ENCODE peak calls at places on chromosome 16, in seven cellular contexts. U, W, F, I, T, Q and K are unnamed samples.

GRCh38 chr16:85573696-85574641 is 39.2 kb upstream of the GSE1 start:
- DNase-seq in T (no peak), F (no peak), U (peak), Q (no peak), I (peak), W (no peak), K (no peak)

GRCh38 chr16:22077700-22078313 is 14.5 kb upstream of the VWA3A start:
- DNase-seq in W (peak), F (peak), Q (peak), U (peak), T (no peak), I (peak), K (peak)

GRCh38 chr16:25177831-25178688 is 38.7 kb upstream of the AQP8 start:
- DNase-seq in F (no peak), U (peak), W (no peak), Q (peak), T (no peak), I (no peak), K (no peak)

GRCh38 chr16:2598133-2598641 is 60.4 kb downstream of the PDPK1 start:
- DNase-seq in U (no peak), W (no peak), I (no peak), F (no peak), T (no peak), Q (no peak), K (no peak)

GRCh38 chr16:66786551-66786950 is 14.8 kb downstream of the TERB1 start:
- DNase-seq in W (no peak), U (no peak), F (no peak), T (no peak), I (no peak), Q (no peak), K (no peak)

GRCh38 chr16:10984509-10984908 is 40.1 kb downstream of the CLEC16A start:
- DNase-seq in T (no peak), Q (no peak), W (no peak), F (no peak), U (peak), I (no peak), K (no peak)

GRCh38 chr16:86883583-86884188 is 305.3 kb downstream of the FOXL1 start:
- DNase-seq in T (no peak), U (no peak), I (no peak), Q (no peak), F (no peak), W (no peak), K (no peak)

GRCh38 chr16:46918905-46919792 is 35.0 kb downstream of the GPT2 start:
- DNase-seq in T (no peak), I (no peak), F (peak), Q (peak), U (no peak), W (no peak), K (no peak)

GRCh38 chr16:88999457-89000206 is 22.6 kb upstream of the CBFA2T3 start:
- DNase-seq in W (no peak), F (peak), U (no peak), T (no peak), I (no peak), Q (no peak), K (no peak)

GRCh38 chr16:24972608-24973220 is 42.5 kb downstream of the ARHGAP17 start:
- DNase-seq in U (no peak), T (no peak), I (no peak), W (no peak), F (peak), Q (no peak), K (no peak)

GRCh38 chr16:1542166-1542500 is 8.7 kb downstream of the TMEM204 start:
- DNase-seq in U (no peak), T (no peak), W (no peak), Q (no peak), I (no peak), F (no peak), K (no peak)

GRCh38 chr16:53061701-53062159 is 6.9 kb downstream of the CHD9 start:
- DNase-seq in F (peak), T (no peak), W (no peak), I (no peak), Q (peak), U (no peak), K (no peak)

GRCh38 chr16:85659336-85659735 is 29.4 kb downstream of the GINS2 start:
- DNase-seq in Q (no peak), I (peak), F (no peak), T (no peak), U (no peak), W (no peak), K (no peak)

GRCh38 chr16:50845296-50845695 is 103.4 kb downstream of the CYLD start:
- DNase-seq in T (no peak), I (no peak), W (no peak), F (no peak), U (no peak), Q (no peak), K (no peak)

GRCh38 chr16:66399031-66399430 is 28.1 kb upstream of the BEAN1 start:
- DNase-seq in W (no peak), F (no peak), U (no peak), Q (no peak), T (no peak), I (no peak), K (no peak)

GRCh38 chr16:85917012-85917411 is 18.1 kb downstream of the IRF8 start:
- DNase-seq in U (no peak), F (no peak), I (no peak), T (no peak), W (no peak), Q (no peak), K (no peak)

GRCh38 chr16:85471469-85472431 is 141.4 kb upstream of the GSE1 start:
- DNase-seq in W (no peak), U (no peak), T (no peak), F (peak), I (no peak), Q (peak), K (no peak)

GRCh38 chr16:55263271-55264250 is 60.4 kb upstream of the IRX6 start:
- DNase-seq in U (no peak), I (peak), T (no peak), Q (no peak), F (no peak), W (no peak), K (no peak)

GRCh38 chr16:11386791-11387546 is 41.7 kb downstream of the RMI2 start:
- DNase-seq in U (peak), W (no peak), I (no peak), Q (no peak), T (no peak), F (peak), K (peak)

GRCh38 chr16:88378836-88379693 is 3.7 kb upstream of the ZNF469 start:
- DNase-seq in W (no peak), F (no peak), Q (no peak), T (no peak), I (no peak), U (no peak), K (no peak)

GRCh38 chr16:89711601-89712475 is 8.9 kb downstream of the VPS9D1 start:
- DNase-seq in Q (peak), T (no peak), F (peak), I (no peak), U (peak), W (peak), K (no peak)

GRCh38 chr16:58814348-58814801 is 80.3 kb upstream of the GOT2 start:
- DNase-seq in Q (peak), F (peak), U (peak), T (no peak), W (peak), I (peak), K (peak)

GRCh38 chr16:2420035-2420434 is 9.2 kb upstream of the CCNF start:
- DNase-seq in U (peak), F (no peak), T (no peak), Q (no peak), W (no peak), I (no peak), K (no peak)

GRCh38 chr16:65745-66144 is 6.7 kb downstream of the RHBDF1 start:
- DNase-seq in W (peak), U (peak), T (peak), Q (peak), I (peak), F (peak), K (peak)

GRCh38 chr16:67884684-67885083 is at the start of gene NRN1L:
- DNase-seq in T (no peak), F (no peak), W (no peak), U (peak), Q (peak), I (peak), K (peak)

GRCh38 chr16:3131755-3132377 is 3.0 kb upstream of the ZNF213 start:
- DNase-seq in F (peak), U (peak), I (no peak), T (no peak), Q (peak), W (no peak), K (no peak)

GRCh38 chr16:19555938-19556778 is 655 bp downstream of the VPS35L start:
- DNase-seq in I (peak), U (peak), T (peak), Q (peak), F (peak), W (no peak), K (peak)

GRCh38 chr16:85825326-85825725 is 25.8 kb downstream of the COX4I1 start:
- DNase-seq in F (peak), I (no peak), T (no peak), Q (no peak), U (no peak), W (no peak), K (no peak)

GRCh38 chr16:67397812-67398545 is 4.7 kb upstream of the TPPP3 start:
- DNase-seq in Q (no peak), I (no peak), W (no peak), U (no peak), F (peak), T (no peak), K (no peak)

GRCh38 chr16:53952215-53953208 is 248.6 kb downstream of the FTO start:
- DNase-seq in F (peak), Q (no peak), I (no peak), W (no peak), T (no peak), U (peak), K (no peak)

GRCh38 chr16:495127-495748 is 32.3 kb upstream of the CAPN15 start:
- DNase-seq in F (peak), Q (peak), W (no peak), U (peak), T (peak), I (no peak), K (no peak)

GRCh38 chr16:85211247-85211910 is 99.1 kb upstream of the CIBAR2 start:
- DNase-seq in F (no peak), T (no peak), U (peak), Q (no peak), I (no peak), W (no peak), K (no peak)

GRCh38 chr16:77894054-77894632 is 105.8 kb downstream of the VAT1L start:
- DNase-seq in T (no peak), W (no peak), U (no peak), I (peak), F (no peak), Q (no peak), K (no peak)

GRCh38 chr16:85768225-85768624 is 17.3 kb upstream of the C16orf74 start:
- DNase-seq in U (no peak), I (no peak), Q (no peak), T (no peak), F (no peak), W (no peak), K (no peak)

GRCh38 chr16:30430428-30430970 is 669 bp upstream of the DCTPP1 start:
- DNase-seq in U (no peak), F (no peak), W (no peak), Q (no peak), I (no peak), T (no peak), K (no peak)

GRCh38 chr16:10578474-10579316 is 1.7 kb downstream of the EMP2 start:
- DNase-seq in Q (peak), I (peak), F (no peak), U (no peak), W (no peak), T (no peak), K (no peak)

GRCh38 chr16:51592013-51592501 is 441.0 kb upstream of the SALL1 start:
- DNase-seq in T (no peak), W (no peak), Q (no peak), F (no peak), I (no peak), U (no peak), K (no peak)

DNA sequence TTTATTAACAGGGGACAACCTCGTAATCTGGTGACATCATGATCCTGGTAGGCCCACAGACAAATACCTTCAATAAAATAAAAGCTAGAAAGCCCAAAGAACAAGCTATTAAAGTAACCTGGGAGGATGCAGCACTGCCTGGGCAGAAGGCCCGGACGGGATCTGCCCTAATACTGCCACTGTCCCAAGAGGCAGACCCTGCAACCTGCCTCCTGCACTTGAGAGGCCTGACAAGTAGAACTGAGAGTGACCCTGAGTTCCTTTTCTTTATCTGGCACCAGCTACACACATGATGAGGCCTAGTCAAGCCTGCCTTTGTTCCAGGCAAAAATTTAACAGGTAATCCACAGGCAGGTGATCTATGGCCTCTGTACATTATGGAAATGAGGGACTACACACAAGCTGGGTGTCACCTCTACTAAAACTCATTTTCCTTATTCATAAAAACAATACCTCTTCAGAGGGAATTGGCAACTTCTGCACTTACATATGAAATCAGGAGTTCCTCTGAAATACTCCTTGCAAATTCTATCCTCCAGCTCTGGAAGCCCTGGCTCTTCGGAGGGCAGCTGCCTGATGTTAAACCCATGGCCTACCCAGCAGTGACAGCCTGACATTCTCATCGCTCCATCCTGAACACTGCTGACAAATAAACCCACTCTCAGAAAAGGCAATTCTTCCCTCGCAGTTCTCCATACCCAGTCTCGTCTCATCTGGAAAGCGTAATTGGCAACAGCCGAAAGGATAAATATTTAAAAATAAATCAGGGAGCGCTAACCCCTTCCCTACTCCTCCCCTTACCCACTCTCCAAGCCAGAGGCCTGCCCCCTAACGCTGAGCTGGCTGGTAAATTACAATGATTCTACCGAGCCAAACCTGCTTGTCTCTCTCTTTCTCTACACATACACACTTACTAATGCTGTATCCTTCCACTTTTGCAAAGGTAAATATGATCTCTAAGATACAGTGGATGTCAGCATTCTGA is 2.5 kb upstream of the ZFHX3 start:
- DNase-seq in U (no peak), I (no peak), W (no peak), Q (no peak), T (no peak), F (no peak), K (no peak)
- TF ChIP-seq CTCF in U (no peak), I (no peak), W (no peak), Q (no peak), T (peak), F (no peak), K (no peak)

GRCh38 chr16:69798466-69798865 is 36.3 kb downstream of the WWP2 start:
- DNase-seq in U (peak), I (peak), W (no peak), F (no peak), Q (no peak), T (no peak), K (no peak)
- TF ChIP-seq CTCF in U (peak), I (peak), W (no peak), F (peak), Q (no peak), T (peak), K (peak)

GRCh38 chr16:74573622-74574021 is 33.3 kb downstream of the GLG1 start:
- DNase-seq in Q (no peak), I (no peak), U (peak), T (no peak), F (no peak), W (no peak), K (no peak)

GRCh38 chr16:74574146-74574545 is 32.8 kb downstream of the GLG1 start:
- DNase-seq in I (no peak), T (no peak), W (no peak), F (no peak), U (no peak), Q (no peak), K (no peak)

GRCh38 chr16:74575805-74576643 is 30.9 kb downstream of the GLG1 start:
- DNase-seq in F (no peak), T (no peak), Q (no peak), W (no peak), U (no peak), I (no peak), K (no peak)

GRCh38 chr16:74577882-74578366 is 29.0 kb downstream of the GLG1 start:
- DNase-seq in I (no peak), Q (no peak), W (no peak), F (no peak), T (no peak), U (peak), K (no peak)

DNA sequence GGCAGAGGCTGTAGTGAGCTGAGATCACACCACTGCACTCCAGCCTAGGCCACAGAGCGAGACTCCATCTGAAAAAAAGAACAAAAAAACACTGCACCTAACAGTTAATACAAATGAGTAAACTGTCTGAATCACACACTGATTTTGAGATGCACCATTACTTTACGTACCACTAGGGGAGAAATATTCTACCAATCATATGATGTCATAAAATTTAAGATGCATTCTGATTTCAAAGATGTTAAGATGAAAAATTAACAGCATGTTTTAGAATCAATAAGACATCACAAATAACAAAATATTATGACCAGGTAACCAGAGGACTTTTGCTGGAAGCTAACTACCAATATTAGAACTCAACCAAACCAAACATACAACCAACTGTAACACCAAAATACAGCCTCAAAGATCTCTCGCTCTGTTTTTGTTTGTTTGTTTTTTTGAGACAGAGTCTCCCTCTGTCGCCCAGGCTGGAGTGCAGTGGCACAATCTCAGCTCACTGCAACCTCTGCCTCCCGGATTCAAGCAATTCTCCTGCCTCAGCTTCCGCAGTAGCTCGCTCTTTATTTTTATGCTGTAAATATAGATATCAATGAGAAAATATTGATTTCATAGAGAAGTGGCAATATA is 31.6 kb downstream of the GLG1 start:
- DNase-seq in U (no peak), T (no peak), Q (no peak), F (no peak), W (no peak), I (no peak), K (no peak)
- TF ChIP-seq CTCF in U (no peak), T (no peak), Q (no peak), F (no peak), W (no peak), I (no peak), K (no peak)

GRCh38 chr16:73329363-73330306 is 281.7 kb upstream of the ZFHX3 start:
- DNase-seq in Q (peak), W (no peak), F (no peak), T (no peak), I (no peak), U (peak), K (no peak)
- TF ChIP-seq CTCF in Q (no peak), W (no peak), F (no peak), T (no peak), I (no peak), U (no peak), K (peak)

GRCh38 chr16:48271728-48272127 is 24.4 kb upstream of the ABCC11 start:
- DNase-seq in Q (no peak), F (no peak), I (no peak), T (no peak), U (no peak), W (no peak), K (no peak)
- TF ChIP-seq CTCF in Q (no peak), F (no peak), I (no peak), T (no peak), U (no peak), W (no peak), K (peak)

GRCh38 chr16:4511441-4512082 is 27.0 kb downstream of the CDIP1 start:
- DNase-seq in I (peak), T (no peak), W (no peak), Q (peak), F (peak), U (no peak), K (peak)
- TF ChIP-seq CTCF in I (peak), T (peak), W (no peak), Q (peak), F (peak), U (peak), K (peak)

GRCh38 chr16:56277040-56277439 is 85.8 kb downstream of the GNAO1 start:
- DNase-seq in W (no peak), U (no peak), Q (no peak), I (no peak), T (no peak), F (no peak), K (no peak)
- TF ChIP-seq CTCF in W (no peak), U (peak), Q (peak), I (no peak), T (peak), F (no peak), K (peak)

GRCh38 chr16:70715113-70715711 is 29.4 kb upstream of the MTSS2 start:
- DNase-seq in T (no peak), U (peak), F (no peak), Q (peak), I (peak), W (no peak), K (no peak)
- TF ChIP-seq CTCF in T (no peak), U (peak), F (no peak), Q (no peak), I (no peak), W (no peak), K (no peak)